ENCODE peak calls at places on chromosome 21, in six cellular contexts. C, W, R, N, K and Y are unnamed samples.

GRCh38 chr21:41251961-41252642 is 64.5 kb upstream of the FAM3B start:
- DNase-seq in C (no peak), W (no peak), K (peak), N (no peak), R (no peak), Y (peak)

GRCh38 chr21:45251635-45252447 is 35.9 kb downstream of the POFUT2 start:
- DNase-seq in K (no peak), R (no peak), C (no peak), N (no peak), W (no peak), Y (no peak)

GRCh38 chr21:33998402-33998801 is 75.0 kb upstream of the MRPS6 start:
- DNase-seq in N (no peak), W (no peak), R (no peak), K (no peak), C (peak), Y (no peak)

GRCh38 chr21:41433566-41433965 is 7.5 kb downstream of the MX1 start:
- DNase-seq in W (no peak), C (no peak), N (no peak), R (no peak), K (no peak), Y (no peak)

GRCh38 chr21:36851121-36851520 is 115.3 kb downstream of the HLCS start:
- DNase-seq in R (no peak), C (no peak), K (no peak), W (no peak), N (no peak), Y (no peak)

GRCh38 chr21:35139382-35139715 is 90.2 kb upstream of the RUNX1 start:
- DNase-seq in R (no peak), C (no peak), W (peak), K (no peak), N (no peak), Y (no peak)

GRCh38 chr21:39669976-39670671 is 57.4 kb downstream of the B3GALT5 start:
- DNase-seq in W (no peak), R (no peak), N (peak), C (no peak), K (no peak), Y (no peak)

GRCh38 chr21:41562101-41563000 is 54.4 kb upstream of the TMPRSS2 start:
- DNase-seq in K (peak), C (no peak), N (no peak), R (no peak), W (no peak), Y (peak)

GRCh38 chr21:45525153-45525909 is 16.9 kb downstream of the SLC19A1 start:
- DNase-seq in W (no peak), C (no peak), R (peak), K (no peak), N (peak), Y (no peak)

GRCh38 chr21:44450402-44450801 is 4.9 kb upstream of the LRRC3 start:
- DNase-seq in C (no peak), W (no peak), R (no peak), K (no peak), N (no peak), Y (no peak)

GRCh38 chr21:45109831-45110492 is 35.6 kb downstream of the ADARB1 start:
- DNase-seq in N (peak), K (peak), W (peak), R (no peak), C (peak), Y (peak)

GRCh38 chr21:17818158-17819113 is 720 bp downstream of the C21orf91 start:
- DNase-seq in N (peak), K (peak), R (peak), C (peak), W (peak), Y (peak)

GRCh38 chr21:25396135-25396711 is 211.1 kb downstream of the MRPL39 start:
- DNase-seq in N (no peak), K (no peak), C (no peak), R (no peak), W (peak), Y (no peak)

GRCh38 chr21:34889287-34889536 is 159.9 kb downstream of the RUNX1 start:
- DNase-seq in C (peak), W (peak), R (peak), N (peak), K (peak), Y (peak)

GRCh38 chr21:35911412-35912191 is 148.7 kb downstream of the SETD4 start:
- DNase-seq in W (no peak), N (no peak), R (no peak), K (no peak), C (no peak), Y (no peak)

GRCh38 chr21:26966360-26966977 is 419 bp downstream of the ADAMTS5 start:
- DNase-seq in N (peak), C (no peak), W (no peak), R (no peak), K (peak), Y (peak)

GRCh38 chr21:29585462-29585861 is 286.7 kb downstream of the BACH1 start:
- DNase-seq in W (no peak), R (no peak), N (no peak), C (no peak), K (no peak), Y (no peak)

GRCh38 chr21:32386195-32386870 is 6.5 kb downstream of the URB1 start:
- DNase-seq in W (no peak), N (no peak), K (peak), R (no peak), C (no peak), Y (no peak)

GRCh38 chr21:20591294-20591693 is 406.9 kb upstream of the NCAM2 start:
- DNase-seq in C (no peak), K (peak), N (no peak), R (no peak), W (no peak), Y (no peak)

GRCh38 chr21:28233536-28234220 is 759.0 kb downstream of the LTN1 start:
- DNase-seq in N (no peak), W (no peak), C (no peak), R (no peak), K (no peak), Y (no peak)

GRCh38 chr21:45410865-45411809 is 6.2 kb downstream of the COL18A1 start:
- DNase-seq in N (no peak), C (no peak), K (no peak), R (no peak), W (no peak), Y (no peak)

GRCh38 chr21:29523646-29524045 is 224.9 kb downstream of the BACH1 start:
- DNase-seq in C (no peak), R (no peak), N (no peak), W (no peak), K (no peak), Y (no peak)

GRCh38 chr21:36745459-36745858 is 46.5 kb downstream of the SIM2 start:
- DNase-seq in R (no peak), C (no peak), K (no peak), N (no peak), W (no peak), Y (no peak)

GRCh38 chr21:35016071-35016470 is 33.0 kb downstream of the RUNX1 start:
- DNase-seq in C (no peak), N (no peak), W (no peak), K (no peak), R (no peak), Y (no peak)

GRCh38 chr21:42593007-42593814 is 60.2 kb upstream of the PDE9A start:
- DNase-seq in C (peak), N (peak), K (peak), W (peak), R (peak), Y (peak)

GRCh38 chr21:37145635-37146111 is 72.6 kb downstream of the TTC3 start:
- DNase-seq in C (no peak), N (peak), W (no peak), R (no peak), K (peak), Y (peak)

GRCh38 chr21:41932576-41933258 is 21.1 kb downstream of the C2CD2 start:
- DNase-seq in K (peak), W (no peak), N (peak), R (peak), C (no peak), Y (peak)

GRCh38 chr21:27519357-27519756 is 552.5 kb upstream of the ADAMTS5 start:
- DNase-seq in N (no peak), R (no peak), K (peak), W (no peak), C (no peak), Y (peak)

GRCh38 chr21:45950740-45951515 is 30.6 kb upstream of the COL6A1 start:
- DNase-seq in C (no peak), W (no peak), K (peak), R (peak), N (peak), Y (peak)

GRCh38 chr21:41739936-41740335 is 26.9 kb downstream of the RIPK4 start:
- DNase-seq in W (no peak), K (no peak), R (no peak), C (no peak), N (no peak), Y (no peak)

GRCh38 chr21:34807146-34807880 is 138.5 kb downstream of the CLIC6 start:
- DNase-seq in W (peak), C (no peak), K (peak), R (no peak), N (no peak), Y (peak)

GRCh38 chr21:42739061-42739931 is 85.9 kb downstream of the PDE9A start:
- DNase-seq in W (no peak), N (no peak), C (no peak), K (no peak), R (no peak), Y (no peak)

GRCh38 chr21:41677671-41678015 is 89.2 kb downstream of the RIPK4 start:
- DNase-seq in C (no peak), K (no peak), R (no peak), W (no peak), N (no peak), Y (peak)

GRCh38 chr21:33383056-33383888 is 19.9 kb upstream of the IFNGR2 start:
- DNase-seq in K (peak), R (peak), W (peak), N (peak), C (no peak), Y (peak)

GRCh38 chr21:33968082-33968997 is 52.7 kb upstream of the ATP5PO start:
- DNase-seq in K (peak), W (peak), N (peak), C (no peak), R (no peak), Y (peak)

GRCh38 chr21:46095106-46095719 is 2.7 kb upstream of the COL6A2 start:
- DNase-seq in K (no peak), R (peak), C (no peak), W (no peak), N (no peak), Y (no peak)

GRCh38 chr21:46355161-46356004 is 31.4 kb downstream of the PCNT start:
- DNase-seq in W (no peak), K (no peak), N (no peak), R (no peak), C (no peak), Y (no peak)

GRCh38 chr21:45120975-45121374 is 46.6 kb downstream of the ADARB1 start:
- DNase-seq in C (no peak), R (no peak), W (no peak), K (no peak), N (peak), Y (no peak)

GRCh38 chr21:46667735-46668380 is 32.4 kb downstream of the PRMT2 start:
- DNase-seq in N (peak), K (peak), W (peak), C (no peak), R (no peak), Y (peak)